ENCODE peak calls at places on chromosomes 16 and 17, in seven cellular contexts. X, J, Y, K, R, N and T are unnamed samples.

GRCh38 chr16:19130852-19131808 is 17.4 kb downstream of the ITPRIPL2 start:
- DNase-seq in X (peak; percentile 54), J (no peak), Y (no peak), K (peak; percentile 37), R (no peak), N (peak; percentile 55), T (no peak)

GRCh38 chr16:51577621-51578303 is 426.7 kb upstream of the SALL1 start:
- DNase-seq in X (no peak), J (no peak), Y (no peak), K (no peak), R (no peak), N (no peak), T (no peak)

GRCh38 chr16:24382929-24383328 is 126.8 kb downstream of the CACNG3 start:
- DNase-seq in X (no peak), J (no peak), Y (no peak), K (no peak), R (no peak), N (no peak), T (no peak)

GRCh38 chr16:78684655-78685400 is 585.4 kb downstream of the WWOX start:
- DNase-seq in X (peak; percentile 45), J (no peak), Y (peak; percentile 95), K (no peak), R (no peak), N (no peak), T (no peak)

GRCh38 chr17:75817571-75817970 is 26.6 kb downstream of the UNC13D start:
- DNase-seq in X (no peak), J (no peak), Y (no peak), K (no peak), R (no peak), N (no peak), T (no peak)

GRCh38 chr17:72516772-72517399 is 396.1 kb downstream of the SOX9 start:
- DNase-seq in X (no peak), J (no peak), Y (no peak), K (no peak), R (no peak), N (no peak), T (no peak)

GRCh38 chr16:58543685-58544084 is 28.4 kb downstream of the SETD6 start:
- DNase-seq in X (no peak), J (no peak), Y (no peak), K (no peak), R (no peak), N (no peak), T (no peak)

GRCh38 chr16:73768786-73769203 is 527.8 kb upstream of the PSMD7 start:
- DNase-seq in X (no peak), J (peak; percentile 16), Y (no peak), K (no peak), R (no peak), N (no peak), T (no peak)

GRCh38 chr16:89863741-89864391 is 9.5 kb upstream of the TCF25 start:
- DNase-seq in X (peak; percentile 36), J (no peak), Y (no peak), K (peak; percentile 71), R (peak; percentile 21), N (no peak), T (peak; percentile 55)

GRCh38 chr17:50151937-50152547 is 1.6 kb upstream of the PPP1R9B start:
- DNase-seq in X (peak; percentile 87), J (no peak), Y (peak; percentile 95), K (peak; percentile 86), R (no peak), N (peak; percentile 96), T (peak; percentile 81)

GRCh38 chr17:73725794-73726193 is 81.5 kb upstream of the SDK2 start:
- DNase-seq in X (no peak), J (no peak), Y (no peak), K (no peak), R (no peak), N (no peak), T (no peak)

GRCh38 chr16:14109077-14109775 is 38.1 kb downstream of the MRTFB start:
- DNase-seq in X (no peak), J (no peak), Y (no peak), K (no peak), R (no peak), N (no peak), T (no peak)

GRCh38 chr16:17511340-17511739 is 40.6 kb upstream of the XYLT1 start:
- DNase-seq in X (no peak), J (no peak), Y (no peak), K (no peak), R (no peak), N (peak; percentile 14), T (no peak)

GRCh38 chr16:52597073-52597771 is 50.3 kb upstream of the TOX3 start:
- DNase-seq in X (no peak), J (no peak), Y (no peak), K (no peak), R (no peak), N (no peak), T (no peak)

GRCh38 chr16:67647111-67647651 is 2.2 kb downstream of the CARMIL2 start:
- DNase-seq in X (no peak), J (no peak), Y (no peak), K (no peak), R (no peak), N (no peak), T (no peak)

GRCh38 chr16:67644038-67644437 is 906 bp upstream of the CARMIL2 start:
- DNase-seq in X (no peak), J (no peak), Y (no peak), K (no peak), R (no peak), N (no peak), T (no peak)

GRCh38 chr16:67647681-67648080 is 2.7 kb downstream of the CARMIL2 start:
- DNase-seq in X (no peak), J (no peak), Y (no peak), K (no peak), R (no peak), N (no peak), T (no peak)

GRCh38 chr16:67648088-67648763 is 3.3 kb downstream of the CARMIL2 start:
- DNase-seq in X (no peak), J (no peak), Y (no peak), K (no peak), R (no peak), N (no peak), T (no peak)

GRCh38 chr16:67645397-67646121 is 615 bp downstream of the CARMIL2 start:
- DNase-seq in X (no peak), J (no peak), Y (no peak), K (peak; percentile 45), R (no peak), N (no peak), T (no peak)
- H3K4me3 ChIP-seq in X (peak overlapping the region; percentile 60), J (peak overlapping the region; percentile 61), Y (no peak overlapping the region), K (peak overlapping the region; percentile 76), R (peak overlapping the region; percentile 70), N (peak overlapping the region; percentile 45), T (peak overlapping the region; percentile 34)

GRCh38 chr17:4086041-4086483 is 56.8 kb downstream of the ZZEF1 start:
- DNase-seq in X (no peak), J (no peak), Y (no peak), K (no peak), R (no peak), N (no peak), T (no peak)
- H3K36me3 ChIP-seq in X (peaks cover 93% of the 10 kb centered on the region), J (peaks cover 81% of the 10 kb centered on the region), Y (no peaks in the 10 kb centered on the region), K (peaks cover 89% of the 10 kb centered on the region), R (peaks cover 80% of the 10 kb centered on the region), N (peaks cover 72% of the 10 kb centered on the region), T (peaks cover 6% of the 10 kb centered on the region)

GRCh38 chr16:11682655-11683096 is 14.4 kb downstream of the SNN start:
- DNase-seq in X (no peak), J (no peak), Y (no peak), K (no peak), R (no peak), N (no peak), T (no peak)
- H3K4me3 ChIP-seq in X (no peak overlapping the region), J (no peak overlapping the region), Y (no peak overlapping the region), K (peak overlapping the region; percentile 59), R (no peak overlapping the region), N (no peak overlapping the region), T (no peak overlapping the region)

DNA sequence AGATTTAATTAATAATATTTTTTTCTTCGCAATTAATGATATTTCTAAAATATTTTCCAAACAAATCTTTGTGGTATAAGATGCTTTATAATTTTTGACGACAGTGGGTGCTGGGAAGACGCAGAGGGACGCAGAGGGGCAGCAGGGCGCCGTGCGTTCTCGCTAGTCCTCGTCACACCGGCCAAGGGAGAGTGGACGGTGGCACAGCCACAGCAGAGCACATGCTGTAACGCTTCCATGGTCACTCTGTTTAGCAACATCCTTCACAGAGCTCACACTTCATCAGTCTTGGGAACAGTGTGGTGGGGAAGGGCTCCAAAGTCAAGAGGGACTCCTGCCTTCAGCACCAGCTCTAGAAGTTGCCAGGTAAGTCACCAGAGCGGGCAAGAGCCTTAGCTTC is 60.4 kb downstream of the NDEL1 start:
- DNase-seq in X (no peak), J (no peak), Y (no peak), K (no peak), R (no peak), N (no peak), T (no peak)
- H3K36me3 ChIP-seq in X (peaks cover 92% of the 10 kb centered on the region), J (peaks cover 90% of the 10 kb centered on the region), Y (no peaks in the 10 kb centered on the region), K (peaks cover 59% of the 10 kb centered on the region), R (no peaks in the 10 kb centered on the region), N (peaks cover 95% of the 10 kb centered on the region), T (no peaks in the 10 kb centered on the region)

GRCh38 chr17:30340957-30341356 is 7.1 kb upstream of the TMIGD1 start:
- DNase-seq in X (no peak), J (no peak), Y (no peak), K (no peak), R (no peak), N (no peak), T (no peak)
- H3K4me3 ChIP-seq in X (peak overlapping the region; percentile 24), J (no peak overlapping the region), Y (no peak overlapping the region), K (no peak overlapping the region), R (no peak overlapping the region), N (no peak overlapping the region), T (no peak overlapping the region)

GRCh38 chr16:2057438-2057837 is 9.7 kb downstream of the TSC2 start:
- DNase-seq in X (no peak), J (no peak), Y (no peak), K (no peak), R (no peak), N (no peak), T (no peak)

GRCh38 chr16:2054543-2055245 is 6.9 kb downstream of the TSC2 start:
- DNase-seq in X (no peak), J (no peak), Y (no peak), K (no peak), R (no peak), N (no peak), T (no peak)

GRCh38 chr16:2058901-2059300 is 11.1 kb downstream of the TSC2 start:
- DNase-seq in X (no peak), J (no peak), Y (no peak), K (no peak), R (no peak), N (no peak), T (no peak)

GRCh38 chr16:2056077-2056476 is 8.3 kb downstream of the TSC2 start:
- DNase-seq in X (no peak), J (no peak), Y (no peak), K (no peak), R (no peak), N (peak; percentile 62), T (no peak)

GRCh38 chr16:2056681-2057407 is 9.1 kb downstream of the TSC2 start:
- DNase-seq in X (no peak), J (no peak), Y (no peak), K (no peak), R (no peak), N (no peak), T (no peak)
- H3K36me3 ChIP-seq in X (peaks cover 83% of the 10 kb centered on the region), J (peaks cover 36% of the 10 kb centered on the region), Y (no peaks in the 10 kb centered on the region), K (peaks cover 45% of the 10 kb centered on the region), R (peaks cover 53% of the 10 kb centered on the region), N (peaks cover 47% of the 10 kb centered on the region), T (no peaks in the 10 kb centered on the region)